ENCODE peak calls at places on chromosome 18, in nine cellular contexts. Z is GOT3; F is stimulated activated naive B cell treated with anti-CD40 and anti-IgM and Interleukin-4, amounts not matched to agents 10 μg/mL and 1 μg/mL and 100 μg/mL, for 72 hours; U is activated CD8-positive, alpha-beta memory T cell treated with anti-CD3 and anti-CD28 coated beads, Interleukin-2, amount 50 U/mL, for 4 hours; T is stimulated activated naive CD8-positive, alpha-beta T cell treated with anti-CD3 and anti-CD28 coated beads, Interleukin-15, Interleukin-2, amounts not matched to agents 100 U/mL and 50 U/mL, for 24 hours; B is stimulated activated CD8-positive, alpha-beta memory T cell treated with anti-CD3 and anti-CD28 coated beads, Interleukin-15, amount 100 ng/mL, for 1 hour; L is OCI-M1; I is BJ; D is GM12865. M is an unnamed sample.

GRCh38 chr18:38493991-38494559 is 928.5 kb upstream of the CELF4 start:
- DNase-seq in Z (no peak), F (peak), U (no peak), T (no peak), B (no peak), L (no peak), I (no peak), D (peak), M (no peak)

GRCh38 chr18:79526468-79527460 is 131.0 kb downstream of the NFATC1 start:
- DNase-seq in Z (no peak), F (no peak), U (no peak), T (peak), B (no peak), L (no peak), I (no peak), D (no peak), M (no peak)

GRCh38 chr18:79818631-79819030 is 20.9 kb downstream of the KCNG2 start:
- DNase-seq in Z (no peak), F (no peak), U (no peak), T (no peak), B (no peak), L (no peak), I (no peak), D (no peak), M (no peak)

GRCh38 chr18:69951182-69951581 is 3.5 kb upstream of the CD226 start:
- DNase-seq in Z (no peak), F (no peak), U (no peak), T (no peak), B (no peak), L (no peak), I (peak), D (no peak), M (no peak)

GRCh38 chr18:44626807-44627206 is 53.9 kb upstream of the SETBP1 start:
- DNase-seq in Z (no peak), F (no peak), U (no peak), T (no peak), B (no peak), L (no peak), I (no peak), D (no peak), M (no peak)

GRCh38 chr18:68797901-68798300 is at the start of gene CCDC102B:
- DNase-seq in Z (no peak), F (no peak), U (no peak), T (no peak), B (no peak), L (no peak), I (peak), D (no peak), M (no peak)

GRCh38 chr18:63185979-63186378 is 133.6 kb downstream of the BCL2 start:
- DNase-seq in Z (no peak), F (no peak), U (no peak), T (no peak), B (no peak), L (no peak), I (no peak), D (no peak), M (no peak)

GRCh38 chr18:57436965-57437333 is 1.8 kb downstream of the ONECUT2 start:
- DNase-seq in Z (no peak), F (no peak), U (no peak), T (no peak), B (no peak), L (no peak), I (no peak), D (no peak), M (no peak)

GRCh38 chr18:79806976-79807841 is 9.5 kb downstream of the KCNG2 start:
- DNase-seq in Z (no peak), F (no peak), U (no peak), T (no peak), B (no peak), L (no peak), I (no peak), D (no peak), M (no peak)

GRCh38 chr18:79950440-79951341 is 762 bp downstream of the SLC66A2 start:
- DNase-seq in Z (no peak), F (no peak), U (no peak), T (peak), B (no peak), L (no peak), I (no peak), D (peak), M (peak)

GRCh38 chr18:394997-395383 is 105.5 kb downstream of the COLEC12 start:
- DNase-seq in Z (peak), F (no peak), U (no peak), T (no peak), B (no peak), L (no peak), I (peak), D (no peak), M (no peak)

GRCh38 chr18:39191931-39192330 is 1626.3 kb upstream of the CELF4 start:
- DNase-seq in Z (no peak), F (no peak), U (no peak), T (no peak), B (no peak), L (peak), I (no peak), D (no peak), M (no peak)

GRCh38 chr18:76801567-76802505 is 20.5 kb upstream of the ZNF236 start:
- DNase-seq in Z (no peak), F (peak), U (peak), T (peak), B (peak), L (peak), I (no peak), D (peak), M (peak)

GRCh38 chr18:34947711-34948125 is 93.5 kb upstream of the MAPRE2 start:
- DNase-seq in Z (no peak), F (no peak), U (no peak), T (no peak), B (no peak), L (peak), I (no peak), D (no peak), M (no peak)

GRCh38 chr18:78773303-78773755 is 206.3 kb upstream of the SALL3 start:
- DNase-seq in Z (no peak), F (no peak), U (no peak), T (no peak), B (no peak), L (no peak), I (no peak), D (no peak), M (no peak)

GRCh38 chr18:77129150-77129551 is 3.4 kb downstream of the MBP start:
- DNase-seq in Z (no peak), F (no peak), U (no peak), T (no peak), B (no peak), L (no peak), I (peak), D (no peak), M (no peak)

GRCh38 chr18:27411911-27412310 is 226.8 kb upstream of the CHST9 start:
- DNase-seq in Z (no peak), F (no peak), U (no peak), T (no peak), B (no peak), L (no peak), I (no peak), D (no peak), M (no peak)

GRCh38 chr18:77059294-77059916 is 73.2 kb downstream of the MBP start:
- DNase-seq in Z (no peak), F (no peak), U (no peak), T (peak), B (no peak), L (peak), I (no peak), D (peak), M (no peak)

GRCh38 chr18:32386466-32386865 is 84.2 kb downstream of the GAREM1 start:
- DNase-seq in Z (no peak), F (no peak), U (no peak), T (no peak), B (no peak), L (no peak), I (no peak), D (no peak), M (no peak)